ENCODE peak calls at places on chromosomes 2 and 18, in six cellular contexts. H is non-pigmented ciliary epithelial cell; C is GM13976; Q is activated CD8-positive, alpha-beta memory T cell treated with anti-CD3 and anti-CD28 coated beads for 1 hour; A is mammary epithelial cell; O is DMS53. R is an unnamed sample.

GRCh38 chr2:70553584-70554337 is at the start of gene TGFA:
- DNase-seq in C (peak), A (peak), Q (peak), H (no peak), O (peak), R (peak)

GRCh38 chr18:21557607-21558253 is 42.8 kb downstream of the ESCO1 start:
- DNase-seq in H (no peak), A (peak), C (no peak), Q (no peak), O (no peak), R (no peak)

GRCh38 chr2:160294339-160294803 is 94.3 kb upstream of the ITGB6 start:
- DNase-seq in C (no peak), O (peak), Q (no peak), H (no peak), A (peak), R (no peak)

GRCh38 chr2:149080964-149081363 is 42.5 kb downstream of the LYPD6B start:
- DNase-seq in Q (no peak), C (no peak), A (no peak), O (peak), H (no peak), R (no peak)

GRCh38 chr2:148521181-148521580 is 123.4 kb upstream of the EPC2 start:
- DNase-seq in A (no peak), Q (no peak), H (no peak), O (no peak), C (no peak), R (no peak)

GRCh38 chr2:8229546-8229986 is 452.3 kb upstream of the ID2 start:
- DNase-seq in Q (no peak), C (peak), H (no peak), O (peak), A (peak), R (no peak)

GRCh38 chr18:11607897-11608296 is 1.5 kb upstream of the SLC35G4 start:
- DNase-seq in O (no peak), A (no peak), H (no peak), Q (no peak), C (no peak), R (no peak)

GRCh38 chr2:109685453-109685852 is 71.3 kb downstream of the SOWAHC start:
- DNase-seq in Q (no peak), A (no peak), C (no peak), H (no peak), O (no peak), R (no peak)

GRCh38 chr2:144362401-144362800 is 157.5 kb downstream of the ZEB2 start:
- DNase-seq in O (no peak), Q (no peak), A (no peak), C (no peak), H (no peak), R (no peak)

GRCh38 chr2:27059141-27059820 is 7.8 kb downstream of the AGBL5 start:
- DNase-seq in O (no peak), A (no peak), C (no peak), H (no peak), Q (no peak), R (no peak)

GRCh38 chr18:32114293-32114692 is 22.6 kb downstream of the RNF138 start:
- DNase-seq in Q (no peak), A (no peak), O (no peak), C (no peak), H (no peak), R (no peak)

GRCh38 chr18:76467371-76468190 is 27.5 kb downstream of the ZNF516 start:
- DNase-seq in A (no peak), O (no peak), H (no peak), Q (no peak), C (no peak), R (no peak)

GRCh38 chr2:54103454-54104314 is 11.7 kb upstream of the ACYP2 start:
- DNase-seq in Q (no peak), A (peak), C (no peak), H (no peak), O (peak), R (no peak)

GRCh38 chr2:145931836-145932352 is 1412.0 kb upstream of the ZEB2 start:
- DNase-seq in Q (no peak), A (no peak), O (peak), H (no peak), C (no peak), R (no peak)

GRCh38 chr2:106106627-106107508 is 87.2 kb downstream of the UXS1 start:
- DNase-seq in C (peak), Q (no peak), A (no peak), O (no peak), H (no peak), R (no peak)

GRCh38 chr18:31941010-31941809 is 1.7 kb downstream of the TRAPPC8 start:
- DNase-seq in C (no peak), O (no peak), Q (no peak), H (no peak), A (no peak), R (no peak)

GRCh38 chr2:128450211-128451015 is 131.7 kb upstream of the HS6ST1 start:
- DNase-seq in Q (no peak), H (no peak), O (no peak), A (no peak), C (no peak), R (no peak)

GRCh38 chr2:134327367-134327766 is 73.5 kb downstream of the MGAT5 start:
- DNase-seq in A (peak), C (no peak), Q (no peak), H (peak), O (no peak), R (no peak)

GRCh38 chr2:144580521-144581153 is 60.7 kb upstream of the ZEB2 start:
- DNase-seq in C (no peak), Q (no peak), O (peak), H (no peak), A (no peak), R (no peak)

GRCh38 chr2:102107741-102108070 is 34.8 kb upstream of the IL1R1 start:
- DNase-seq in H (no peak), A (no peak), C (no peak), O (peak), Q (no peak), R (no peak)

GRCh38 chr2:28342081-28342967 is 50.3 kb upstream of the FOSL2 start:
- DNase-seq in H (no peak), A (no peak), C (no peak), O (no peak), Q (no peak), R (no peak)

GRCh38 chr18:21439453-21439852 is 161.1 kb downstream of the ESCO1 start:
- DNase-seq in Q (no peak), H (peak), O (no peak), A (peak), C (no peak), R (no peak)

R was measured in cortex of kidney.